ENCODE peak calls at places on chromosome 16, in five cellular contexts. One of them, this sample, is unnamed.

GRCh38 chr16:49698931-49699715 is 156.8 kb downstream of the ZNF423 start:
- DNase-seq in Ammon's horn: no peak
- DNase-seq in dorsolateral prefrontal cortex: no peak
- DNase-seq in activated CD4-positive, alpha-beta T cell treated with anti-CD3 and anti-CD28 coated beads, Interleukin-2, amount 50 U/mL, for 48 hours: no peak
- DNase-seq in mucosa of descending colon: peak
- DNase-seq in this sample: peak

GRCh38 chr16:28292731-28293588 is 635 bp downstream of the SBK1 start:
- DNase-seq in Ammon's horn: no peak
- DNase-seq in dorsolateral prefrontal cortex: no peak
- DNase-seq in activated CD4-positive, alpha-beta T cell treated with anti-CD3 and anti-CD28 coated beads, Interleukin-2, amount 50 U/mL, for 48 hours: peak
- DNase-seq in mucosa of descending colon: peak
- DNase-seq in this sample: no peak

GRCh38 chr16:4461250-4462085 is 13.0 kb downstream of the NMRAL1 start:
- DNase-seq in Ammon's horn: peak
- DNase-seq in dorsolateral prefrontal cortex: no peak
- DNase-seq in activated CD4-positive, alpha-beta T cell treated with anti-CD3 and anti-CD28 coated beads, Interleukin-2, amount 50 U/mL, for 48 hours: no peak
- DNase-seq in mucosa of descending colon: no peak
- DNase-seq in this sample: no peak

GRCh38 chr16:58614860-58615259 is 14.8 kb downstream of the CNOT1 start:
- DNase-seq in Ammon's horn: no peak
- DNase-seq in dorsolateral prefrontal cortex: no peak
- DNase-seq in activated CD4-positive, alpha-beta T cell treated with anti-CD3 and anti-CD28 coated beads, Interleukin-2, amount 50 U/mL, for 48 hours: no peak
- DNase-seq in mucosa of descending colon: no peak
- DNase-seq in this sample: no peak

GRCh38 chr16:59733321-59733720 is 999.2 kb upstream of the GOT2 start:
- DNase-seq in Ammon's horn: peak
- DNase-seq in dorsolateral prefrontal cortex: no peak
- DNase-seq in activated CD4-positive, alpha-beta T cell treated with anti-CD3 and anti-CD28 coated beads, Interleukin-2, amount 50 U/mL, for 48 hours: no peak
- DNase-seq in mucosa of descending colon: no peak
- DNase-seq in this sample: no peak

GRCh38 chr16:6684076-6684673 is 648.5 kb upstream of the RBFOX1 start:
- DNase-seq in Ammon's horn: peak
- DNase-seq in dorsolateral prefrontal cortex: peak
- DNase-seq in activated CD4-positive, alpha-beta T cell treated with anti-CD3 and anti-CD28 coated beads, Interleukin-2, amount 50 U/mL, for 48 hours: peak
- DNase-seq in mucosa of descending colon: peak
- DNase-seq in this sample: no peak

GRCh38 chr16:56632160-56632847 is at the start of gene MT1M:
- DNase-seq in Ammon's horn: peak
- DNase-seq in dorsolateral prefrontal cortex: no peak
- DNase-seq in activated CD4-positive, alpha-beta T cell treated with anti-CD3 and anti-CD28 coated beads, Interleukin-2, amount 50 U/mL, for 48 hours: no peak
- DNase-seq in mucosa of descending colon: peak
- DNase-seq in this sample: no peak

GRCh38 chr16:12613131-12613991 is 190.3 kb downstream of the CPPED1 start:
- DNase-seq in Ammon's horn: no peak
- DNase-seq in dorsolateral prefrontal cortex: no peak
- DNase-seq in activated CD4-positive, alpha-beta T cell treated with anti-CD3 and anti-CD28 coated beads, Interleukin-2, amount 50 U/mL, for 48 hours: peak
- DNase-seq in mucosa of descending colon: peak
- DNase-seq in this sample: no peak

GRCh38 chr16:54178491-54178976 is 108.1 kb downstream of the IRX3 start:
- DNase-seq in Ammon's horn: no peak
- DNase-seq in dorsolateral prefrontal cortex: no peak
- DNase-seq in activated CD4-positive, alpha-beta T cell treated with anti-CD3 and anti-CD28 coated beads, Interleukin-2, amount 50 U/mL, for 48 hours: no peak
- DNase-seq in mucosa of descending colon: no peak
- DNase-seq in this sample: no peak

GRCh38 chr16:48444574-48444973 is 59.4 kb upstream of the SIAH1 start:
- DNase-seq in Ammon's horn: no peak
- DNase-seq in dorsolateral prefrontal cortex: no peak
- DNase-seq in activated CD4-positive, alpha-beta T cell treated with anti-CD3 and anti-CD28 coated beads, Interleukin-2, amount 50 U/mL, for 48 hours: no peak
- DNase-seq in mucosa of descending colon: no peak
- DNase-seq in this sample: no peak

GRCh38 chr16:14436410-14436955 is 193.6 kb downstream of the PARN start:
- DNase-seq in Ammon's horn: no peak
- DNase-seq in dorsolateral prefrontal cortex: no peak
- DNase-seq in activated CD4-positive, alpha-beta T cell treated with anti-CD3 and anti-CD28 coated beads, Interleukin-2, amount 50 U/mL, for 48 hours: no peak
- DNase-seq in mucosa of descending colon: no peak
- DNase-seq in this sample: no peak

GRCh38 chr16:65101009-65101408 is 20.9 kb downstream of the CDH11 start:
- DNase-seq in Ammon's horn: no peak
- DNase-seq in dorsolateral prefrontal cortex: no peak
- DNase-seq in activated CD4-positive, alpha-beta T cell treated with anti-CD3 and anti-CD28 coated beads, Interleukin-2, amount 50 U/mL, for 48 hours: no peak
- DNase-seq in mucosa of descending colon: no peak
- DNase-seq in this sample: no peak

GRCh38 chr16:69481901-69482341 is 57.5 kb downstream of the CYB5B start:
- DNase-seq in Ammon's horn: peak
- DNase-seq in dorsolateral prefrontal cortex: peak
- DNase-seq in activated CD4-positive, alpha-beta T cell treated with anti-CD3 and anti-CD28 coated beads, Interleukin-2, amount 50 U/mL, for 48 hours: no peak
- DNase-seq in mucosa of descending colon: peak
- DNase-seq in this sample: peak

GRCh38 chr16:67277294-67277998 is 1.9 kb upstream of the PLEKHG4 start:
- DNase-seq in Ammon's horn: no peak
- DNase-seq in dorsolateral prefrontal cortex: no peak
- DNase-seq in activated CD4-positive, alpha-beta T cell treated with anti-CD3 and anti-CD28 coated beads, Interleukin-2, amount 50 U/mL, for 48 hours: peak
- DNase-seq in mucosa of descending colon: peak
- DNase-seq in this sample: no peak

GRCh38 chr16:67277999-67278772 is 1.1 kb upstream of the PLEKHG4 start:
- DNase-seq in Ammon's horn: no peak
- DNase-seq in dorsolateral prefrontal cortex: no peak
- DNase-seq in activated CD4-positive, alpha-beta T cell treated with anti-CD3 and anti-CD28 coated beads, Interleukin-2, amount 50 U/mL, for 48 hours: peak
- DNase-seq in mucosa of descending colon: peak
- DNase-seq in this sample: no peak

GRCh38 chr16:89864421-89864820 is 9.0 kb upstream of the TCF25 start:
- DNase-seq in Ammon's horn: no peak
- DNase-seq in dorsolateral prefrontal cortex: no peak
- DNase-seq in activated CD4-positive, alpha-beta T cell treated with anti-CD3 and anti-CD28 coated beads, Interleukin-2, amount 50 U/mL, for 48 hours: peak
- DNase-seq in mucosa of descending colon: no peak
- DNase-seq in this sample: no peak

This sample was measured in suprapubic skin.